ENCODE peak calls at places on chromosome 10, in seven cellular contexts. E, S, A, K, H, N and C are unnamed samples.

GRCh38 chr10:92839191-92840085 is 8.9 kb upstream of the EXOC6 start:
- DNase-seq in E (peak), S (peak), A (peak), K (no peak), H (peak), N (no peak), C (no peak)

GRCh38 chr10:75398630-75399460 is 2.7 kb downstream of the ZNF503 start:
- DNase-seq in E (peak), S (peak), A (no peak), K (no peak), H (peak), N (no peak), C (no peak)

GRCh38 chr10:3902809-3903410 is 117.9 kb upstream of the KLF6 start:
- DNase-seq in E (peak), S (no peak), A (no peak), K (no peak), H (no peak), N (no peak), C (no peak)

GRCh38 chr10:3268025-3268424 is 95.4 kb upstream of the PITRM1 start:
- DNase-seq in E (no peak), S (no peak), A (no peak), K (no peak), H (no peak), N (no peak), C (no peak)

GRCh38 chr10:88216976-88217375 is 353.6 kb downstream of the PTEN start:
- DNase-seq in E (no peak), S (no peak), A (no peak), K (no peak), H (no peak), N (no peak), C (no peak)

GRCh38 chr10:25651534-25651933 is 282.5 kb upstream of the MYO3A start:
- DNase-seq in E (no peak), S (no peak), A (no peak), K (no peak), H (no peak), N (no peak), C (no peak)

GRCh38 chr10:61397175-61397986 is 55.8 kb downstream of the TMEM26 start:
- DNase-seq in E (peak), S (no peak), A (no peak), K (no peak), H (no peak), N (no peak), C (no peak)

GRCh38 chr10:36779238-36779846 is 346.1 kb upstream of the ANKRD30A start:
- DNase-seq in E (peak), S (peak), A (peak), K (peak), H (peak), N (no peak), C (peak)

GRCh38 chr10:103679096-103679790 is 176.1 kb downstream of the SH3PXD2A start:
- DNase-seq in E (no peak), S (no peak), A (no peak), K (no peak), H (no peak), N (no peak), C (no peak)

DNA sequence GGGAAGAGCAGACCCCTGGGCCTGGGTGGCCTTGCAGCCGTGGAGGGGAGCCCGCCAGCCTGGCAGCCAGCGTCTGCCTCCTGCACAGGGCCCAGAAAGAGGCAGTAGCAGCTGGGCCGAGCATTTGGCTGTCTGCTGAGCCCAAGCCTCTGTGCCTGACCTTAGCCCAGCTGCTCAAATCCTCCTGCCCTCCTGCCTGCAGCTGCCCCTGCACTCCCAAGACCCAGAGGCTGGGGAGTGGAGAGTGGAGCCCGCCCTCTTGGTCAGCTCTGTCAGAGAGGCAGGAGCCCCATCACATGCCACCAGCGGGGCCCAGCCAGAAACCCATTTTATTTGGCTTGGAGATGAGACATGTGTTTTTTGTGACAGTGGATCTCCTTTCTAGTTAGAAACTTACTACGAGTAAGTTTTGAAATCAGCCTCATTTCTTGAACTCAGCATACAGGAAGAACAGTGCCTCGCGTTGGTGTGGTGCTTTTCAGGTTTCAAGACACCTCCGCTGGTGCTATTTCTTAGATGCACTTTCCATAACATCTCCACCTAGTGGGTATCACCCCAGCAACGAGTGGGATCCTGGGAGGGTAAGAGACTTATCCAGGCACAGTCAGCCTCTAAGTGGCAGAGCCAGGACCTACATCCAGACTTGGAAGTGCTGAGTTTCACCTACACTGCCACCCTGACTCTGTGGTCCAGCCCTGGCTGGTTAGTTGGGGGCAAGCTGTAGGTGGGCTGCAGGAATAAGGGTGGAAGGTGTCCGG is 477.1 kb downstream of the RPS24 start:
- DNase-seq in E (no peak), S (no peak), A (peak), K (no peak), H (no peak), N (no peak), C (no peak)
- TF ChIP-seq CTCF in E (no peak), S (no peak), A (no peak), K (peak), H (no peak), N (no peak), C (no peak)

GRCh38 chr10:101997803-101998202 is 58.2 kb downstream of the ARMH3 start:
- DNase-seq in E (no peak), S (no peak), A (no peak), K (no peak), H (no peak), N (no peak), C (no peak)

GRCh38 chr10:101995451-101996063 is 60.4 kb downstream of the ARMH3 start:
- DNase-seq in E (peak), S (peak), A (no peak), K (no peak), H (no peak), N (no peak), C (no peak)

GRCh38 chr10:101993836-101994235 is 62.1 kb downstream of the ARMH3 start:
- DNase-seq in E (no peak), S (no peak), A (no peak), K (no peak), H (no peak), N (no peak), C (no peak)
- TF ChIP-seq CTCF in E (no peak), S (no peak), A (no peak), K (no peak), H (no peak), N (no peak), C (no peak)

GRCh38 chr10:35501923-35502322 is 103.2 kb upstream of the GJD4 start:
- DNase-seq in E (no peak), S (no peak), A (no peak), K (no peak), H (no peak), N (no peak), C (no peak)
- TF ChIP-seq CTCF in E (peak), S (no peak), A (no peak), K (peak), H (no peak), N (no peak), C (peak)

GRCh38 chr10:6406220-6407033 is 173.6 kb downstream of the PRKCQ start:
- DNase-seq in E (peak), S (no peak), A (no peak), K (no peak), H (no peak), N (no peak), C (no peak)
- TF ChIP-seq CTCF in E (peak), S (peak), A (peak), K (peak), H (peak), N (peak), C (peak)

GRCh38 chr10:84521468-84521867 is 193.1 kb downstream of the CCSER2 start:
- DNase-seq in E (no peak), S (no peak), A (no peak), K (no peak), H (no peak), N (no peak), C (no peak)
- TF ChIP-seq CTCF in E (no peak), S (no peak), A (no peak), K (no peak), H (no peak), N (no peak), C (no peak)

GRCh38 chr10:33390046-33390445 is 55.6 kb upstream of the NRP1 start:
- DNase-seq in E (no peak), S (no peak), A (no peak), K (no peak), H (no peak), N (no peak), C (no peak)
- TF ChIP-seq CTCF in E (no peak), S (no peak), A (no peak), K (no peak), H (no peak), N (no peak), C (no peak)

GRCh38 chr10:23656735-23657134 is 217.9 kb downstream of the OTUD1 start:
- DNase-seq in E (peak), S (peak), A (no peak), K (no peak), H (no peak), N (no peak), C (no peak)
- TF ChIP-seq CTCF in E (peak), S (peak), A (no peak), K (no peak), H (peak), N (peak), C (peak)